ENCODE peak calls at places on chromosome 5, in eight cellular contexts. Y is cardiac fibroblast, S is brain microvascular endothelial cell, O is fibroblast of pulmonary artery, Z is H9, C is activated B cell treated with CpG ODN at 0.5 μM for 24 hours, K is hepatocyte, G is Calu3. X is an unnamed sample.

GRCh38 chr5:137347865-137348264 is 151.3 kb downstream of the SPOCK1 start:
- DNase-seq in C (no peak), Y (no peak), Z (no peak), O (no peak), S (no peak), K (no peak), G (no peak), X (no peak)

GRCh38 chr5:107011530-107012115 is 659.1 kb downstream of the EFNA5 start:
- DNase-seq in Y (no peak), Z (no peak), S (peak; percentile 14), G (no peak), K (no peak), C (no peak), O (no peak), X (no peak)

GRCh38 chr5:136023935-136024645 is 4.7 kb upstream of the TGFBI start:
- DNase-seq in C (no peak), S (no peak), Y (peak; percentile 75), G (no peak), Z (no peak), O (peak; percentile 68), K (no peak), X (no peak)

GRCh38 chr5:172791726-172792445 is 20.9 kb upstream of the DUSP1 start:
- DNase-seq in K (no peak), Y (no peak), S (no peak), O (no peak), G (no peak), Z (peak; percentile 18), C (no peak), X (no peak)

GRCh38 chr5:31100781-31101180 is 92.7 kb upstream of the CDH6 start:
- DNase-seq in O (no peak), C (no peak), K (no peak), G (no peak), Z (no peak), Y (no peak), S (no peak), X (no peak)

GRCh38 chr5:65013141-65013540 is 244.4 kb downstream of the CWC27 start:
- DNase-seq in S (no peak), G (no peak), Y (peak; percentile 66), Z (no peak), C (no peak), K (no peak), O (peak; percentile 44), X (no peak)

GRCh38 chr5:74272831-74273545 is 367.5 kb downstream of the ENC1 start:
- DNase-seq in C (no peak), Y (no peak), G (no peak), S (no peak), K (no peak), O (no peak), Z (no peak), X (no peak)

GRCh38 chr5:32753051-32753450 is 41.9 kb downstream of the NPR3 start:
- DNase-seq in Z (no peak), C (no peak), S (no peak), G (no peak), Y (peak; percentile 73), K (no peak), O (peak; percentile 28), X (no peak)

GRCh38 chr5:1772634-1773033 is 27.0 kb downstream of the MRPL36 start:
- DNase-seq in S (peak; percentile 48), O (peak; percentile 68), C (no peak), Y (peak; percentile 68), G (no peak), Z (no peak), K (peak; percentile 38), X (peak; percentile 53)

GRCh38 chr5:8788246-8788645 is 757.6 kb downstream of the SEMA5A start:
- DNase-seq in G (no peak), Y (peak; percentile 18), S (no peak), C (no peak), K (no peak), Z (no peak), O (no peak), X (no peak)

GRCh38 chr5:138082033-138082432 is 1.8 kb upstream of the WNT8A start:
- DNase-seq in K (no peak), G (no peak), C (no peak), Z (peak; percentile 56), O (no peak), Y (no peak), S (no peak), X (peak; percentile 15)

GRCh38 chr5:133402781-133403180 is 209.6 kb downstream of the FSTL4 start:
- DNase-seq in K (no peak), Z (no peak), G (no peak), C (no peak), O (no peak), Y (no peak), S (no peak), X (no peak)

GRCh38 chr5:92695123-92696084 is 885.6 kb downstream of the NR2F1-AS1 start:
- DNase-seq in S (no peak), Z (no peak), Y (no peak), G (no peak), O (no peak), C (no peak), K (no peak), X (no peak)

GRCh38 chr5:127080001-127080478 is 6.7 kb upstream of the C5orf63 start:
- DNase-seq in G (no peak), O (no peak), Y (no peak), S (no peak), Z (peak; percentile 61), C (no peak), K (peak; percentile 53), X (peak; percentile 71)

GRCh38 chr5:3201121-3201520 is 394.5 kb upstream of the IRX1 start:
- DNase-seq in G (no peak), O (no peak), Z (no peak), K (no peak), C (no peak), S (no peak), Y (no peak), X (no peak)

GRCh38 chr5:3201941-3202340 is 393.7 kb upstream of the IRX1 start:
- DNase-seq in O (no peak), K (no peak), Y (no peak), G (no peak), C (no peak), Z (no peak), S (no peak), X (no peak)

GRCh38 chr5:3202570-3202969 is 393.1 kb upstream of the IRX1 start:
- DNase-seq in C (no peak), G (no peak), K (no peak), O (no peak), S (no peak), Y (no peak), Z (no peak), X (no peak)

GRCh38 chr5:3199941-3200340 is 395.7 kb upstream of the IRX1 start:
- DNase-seq in Z (no peak), K (no peak), S (no peak), G (no peak), O (no peak), C (no peak), Y (no peak), X (no peak)

DNA sequence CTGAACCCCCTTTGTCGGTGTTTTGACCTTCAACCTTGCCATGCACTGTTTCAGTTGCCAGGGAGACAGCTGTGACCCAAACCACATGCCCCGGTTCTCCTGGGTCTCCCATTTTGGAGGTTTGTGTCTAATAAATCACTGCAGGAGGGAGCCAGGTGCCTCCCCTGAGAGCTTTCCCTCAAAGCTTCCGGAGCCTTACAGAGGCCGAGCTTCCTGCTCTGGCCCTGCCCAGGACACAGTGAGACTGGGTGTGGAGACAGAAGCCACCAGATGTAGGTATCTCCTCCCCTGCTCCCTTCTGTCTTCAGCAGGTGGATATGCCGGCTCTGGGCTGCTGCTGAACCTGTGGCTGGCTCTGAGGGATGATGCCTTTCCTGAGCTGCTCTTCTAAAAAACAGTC is 395.3 kb upstream of the IRX1 start:
- DNase-seq in O (no peak), K (no peak), Z (no peak), S (no peak), Y (no peak), C (no peak), G (no peak), X (no peak)
- TF ChIP-seq CTCF in O (no peak), K (no peak), Z (no peak), S (no peak), Y (no peak), C (no peak), G (no peak), X (no peak)

GRCh38 chr5:23208959-23209431 is 298.4 kb upstream of the PRDM9 start:
- DNase-seq in K (peak; percentile 86), Z (peak; percentile 59), O (peak; percentile 72), S (peak; percentile 8), G (peak; percentile 31), Y (peak; percentile 61), C (no peak), X (peak; percentile 78)
- TF ChIP-seq CTCF in K (peak; percentile 76), Z (peak; percentile 86), O (peak; percentile 75), S (peak; percentile 67), G (peak; percentile 43), Y (peak; percentile 63), C (no peak), X (peak; percentile 71)

GRCh38 chr5:71663570-71663969 is 55.5 kb upstream of the CARTPT start:
- DNase-seq in Y (no peak), C (no peak), O (no peak), S (no peak), Z (no peak), G (peak; percentile 17), K (no peak), X (no peak)

GRCh38 chr5:71663166-71663565 is 55.9 kb upstream of the CARTPT start:
- DNase-seq in Y (no peak), O (no peak), Z (no peak), S (no peak), G (peak; percentile 53), K (no peak), C (no peak), X (no peak)

GRCh38 chr5:71662381-71662780 is 56.7 kb upstream of the CARTPT start:
- DNase-seq in O (no peak), Y (no peak), G (no peak), C (no peak), S (no peak), K (no peak), Z (no peak), X (no peak)

GRCh38 chr5:71653119-71653518 is 66.0 kb upstream of the CARTPT start:
- DNase-seq in C (no peak), K (no peak), Z (no peak), S (no peak), Y (no peak), G (no peak), O (peak; percentile 37), X (no peak)

GRCh38 chr5:71658916-71659661 is 60.0 kb upstream of the CARTPT start:
- DNase-seq in S (no peak), Y (peak; percentile 13), C (no peak), O (peak; percentile 3), G (no peak), K (no peak), Z (no peak), X (peak; percentile 11)
- TF ChIP-seq CTCF in S (no peak), Y (no peak), C (no peak), O (no peak), G (no peak), K (peak; percentile 32), Z (peak; percentile 62), X (peak; percentile 4)

GRCh38 chr5:114648940-114649339 is 287.1 kb downstream of the KCNN2 start:
- DNase-seq in K (no peak), O (no peak), C (no peak), Z (no peak), Y (no peak), S (no peak), G (no peak), X (no peak)

DNA sequence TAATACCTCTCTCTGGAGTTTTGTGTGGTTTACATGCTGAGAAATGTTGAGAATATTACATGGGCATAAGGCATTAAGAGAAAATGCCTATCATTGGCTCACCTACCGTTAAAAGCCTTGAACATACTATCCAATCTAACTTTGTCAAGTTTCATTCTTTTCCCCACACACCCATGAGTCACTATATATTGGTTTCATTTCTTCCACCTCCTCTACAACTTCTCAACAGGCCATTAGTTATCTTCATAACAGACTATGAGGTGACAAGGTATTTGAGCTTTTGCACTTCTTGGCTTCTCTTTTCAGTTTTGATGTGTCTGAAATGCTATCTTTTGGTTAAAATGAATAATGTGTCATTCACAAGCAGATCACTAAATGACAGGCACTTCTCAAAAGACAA is 288.0 kb downstream of the KCNN2 start:
- DNase-seq in K (no peak), S (no peak), G (no peak), O (no peak), C (no peak), Z (no peak), Y (no peak), X (no peak)
- TF ChIP-seq CTCF in K (no peak), S (no peak), G (no peak), O (no peak), C (no peak), Z (no peak), Y (no peak), X (no peak)